ENCODE peak calls at places on chromosome X, in nine cellular contexts. One of them, this sample, is unnamed.
A peak's percentile ranks its signal among the peaks of the same experiment; 100 is the strongest.

GRCh38 chrX:118493653-118494297 is 1.8 kb upstream of the DOCK11 start:
- DNase-seq in H9: no peak
- DNase-seq in activated CD4-positive, alpha-beta T cell treated with anti-CD3 and anti-CD28 coated beads, Interleukin-2, amount 50 U/mL, for 1 hour: no peak
- DNase-seq in iris pigment epithelial cell: no peak
- DNase-seq in NCI-H748 treated with DMSO at 0.1 percent for 48 hours: no peak
- DNase-seq in globus pallidus: no peak
- DNase-seq in natural killer cell treated with Interleukin-12 subunit alpha and Interleukin-12 subunit beta and Interleukin-15 and Interleukin-18, amount 100 ng/mL, for 72 hours: no peak
- DNase-seq in PC-3: peak; percentile 3
- DNase-seq in NCI-H82: no peak
- DNase-seq in this sample: no peak

GRCh38 chrX:25039036-25039435 is 23.3 kb upstream of the ARX start:
- DNase-seq in H9: no peak
- DNase-seq in activated CD4-positive, alpha-beta T cell treated with anti-CD3 and anti-CD28 coated beads, Interleukin-2, amount 50 U/mL, for 1 hour: no peak
- DNase-seq in iris pigment epithelial cell: no peak
- DNase-seq in NCI-H748 treated with DMSO at 0.1 percent for 48 hours: no peak
- DNase-seq in globus pallidus: no peak
- DNase-seq in natural killer cell treated with Interleukin-12 subunit alpha and Interleukin-12 subunit beta and Interleukin-15 and Interleukin-18, amount 100 ng/mL, for 72 hours: no peak
- DNase-seq in PC-3: no peak
- DNase-seq in NCI-H82: no peak
- DNase-seq in this sample: no peak

GRCh38 chrX:119516157-119516702 is 48.0 kb downstream of the SLC25A5 start:
- DNase-seq in H9: peak; percentile 49
- DNase-seq in activated CD4-positive, alpha-beta T cell treated with anti-CD3 and anti-CD28 coated beads, Interleukin-2, amount 50 U/mL, for 1 hour: peak; percentile 7
- DNase-seq in iris pigment epithelial cell: peak; percentile 67
- DNase-seq in NCI-H748 treated with DMSO at 0.1 percent for 48 hours: peak; percentile 88
- DNase-seq in globus pallidus: peak; percentile 68
- DNase-seq in natural killer cell treated with Interleukin-12 subunit alpha and Interleukin-12 subunit beta and Interleukin-15 and Interleukin-18, amount 100 ng/mL, for 72 hours: no peak
- DNase-seq in PC-3: peak; percentile 75
- DNase-seq in NCI-H82: peak; percentile 87
- DNase-seq in this sample: no peak

GRCh38 chrX:70262952-70263567 is 3.1 kb upstream of the P2RY4 start:
- DNase-seq in H9: peak; percentile 81
- DNase-seq in activated CD4-positive, alpha-beta T cell treated with anti-CD3 and anti-CD28 coated beads, Interleukin-2, amount 50 U/mL, for 1 hour: peak; percentile 5
- DNase-seq in iris pigment epithelial cell: peak; percentile 29
- DNase-seq in NCI-H748 treated with DMSO at 0.1 percent for 48 hours: peak; percentile 22
- DNase-seq in globus pallidus: peak; percentile 6
- DNase-seq in natural killer cell treated with Interleukin-12 subunit alpha and Interleukin-12 subunit beta and Interleukin-15 and Interleukin-18, amount 100 ng/mL, for 72 hours: no peak
- DNase-seq in PC-3: peak; percentile 80
- DNase-seq in NCI-H82: peak; percentile 81
- DNase-seq in this sample: peak; percentile 36

GRCh38 chrX:150766351-150767044 is 73.3 kb downstream of the MTMR1 start:
- DNase-seq in H9: peak; percentile 54
- DNase-seq in activated CD4-positive, alpha-beta T cell treated with anti-CD3 and anti-CD28 coated beads, Interleukin-2, amount 50 U/mL, for 1 hour: no peak
- DNase-seq in iris pigment epithelial cell: no peak
- DNase-seq in NCI-H748 treated with DMSO at 0.1 percent for 48 hours: no peak
- DNase-seq in globus pallidus: no peak
- DNase-seq in natural killer cell treated with Interleukin-12 subunit alpha and Interleukin-12 subunit beta and Interleukin-15 and Interleukin-18, amount 100 ng/mL, for 72 hours: no peak
- DNase-seq in PC-3: no peak
- DNase-seq in NCI-H82: peak; percentile 9
- DNase-seq in this sample: no peak

GRCh38 chrX:144840616-144841015 is 406.7 kb upstream of the SPANXN1 start:
- DNase-seq in H9: no peak
- DNase-seq in activated CD4-positive, alpha-beta T cell treated with anti-CD3 and anti-CD28 coated beads, Interleukin-2, amount 50 U/mL, for 1 hour: no peak
- DNase-seq in iris pigment epithelial cell: peak; percentile 19
- DNase-seq in NCI-H748 treated with DMSO at 0.1 percent for 48 hours: no peak
- DNase-seq in globus pallidus: no peak
- DNase-seq in natural killer cell treated with Interleukin-12 subunit alpha and Interleukin-12 subunit beta and Interleukin-15 and Interleukin-18, amount 100 ng/mL, for 72 hours: no peak
- DNase-seq in PC-3: no peak
- DNase-seq in NCI-H82: no peak
- DNase-seq in this sample: no peak

GRCh38 chrX:45801554-45801953 is 600.9 kb upstream of the DIPK2B start:
- DNase-seq in H9: no peak
- DNase-seq in activated CD4-positive, alpha-beta T cell treated with anti-CD3 and anti-CD28 coated beads, Interleukin-2, amount 50 U/mL, for 1 hour: no peak
- DNase-seq in iris pigment epithelial cell: peak; percentile 42
- DNase-seq in NCI-H748 treated with DMSO at 0.1 percent for 48 hours: peak; percentile 46
- DNase-seq in globus pallidus: no peak
- DNase-seq in natural killer cell treated with Interleukin-12 subunit alpha and Interleukin-12 subunit beta and Interleukin-15 and Interleukin-18, amount 100 ng/mL, for 72 hours: no peak
- DNase-seq in PC-3: peak; percentile 71
- DNase-seq in NCI-H82: peak; percentile 61
- DNase-seq in this sample: no peak

GRCh38 chrX:55312655-55313054 is 47.9 kb upstream of the PAGE3 start:
- DNase-seq in H9: no peak
- DNase-seq in activated CD4-positive, alpha-beta T cell treated with anti-CD3 and anti-CD28 coated beads, Interleukin-2, amount 50 U/mL, for 1 hour: no peak
- DNase-seq in iris pigment epithelial cell: no peak
- DNase-seq in NCI-H748 treated with DMSO at 0.1 percent for 48 hours: no peak
- DNase-seq in globus pallidus: no peak
- DNase-seq in natural killer cell treated with Interleukin-12 subunit alpha and Interleukin-12 subunit beta and Interleukin-15 and Interleukin-18, amount 100 ng/mL, for 72 hours: no peak
- DNase-seq in PC-3: peak; percentile 28
- DNase-seq in NCI-H82: no peak
- DNase-seq in this sample: no peak

GRCh38 chrX:68717196-68717595 is 69.7 kb downstream of the STARD8 start:
- DNase-seq in H9: no peak
- DNase-seq in activated CD4-positive, alpha-beta T cell treated with anti-CD3 and anti-CD28 coated beads, Interleukin-2, amount 50 U/mL, for 1 hour: no peak
- DNase-seq in iris pigment epithelial cell: no peak
- DNase-seq in NCI-H748 treated with DMSO at 0.1 percent for 48 hours: no peak
- DNase-seq in globus pallidus: no peak
- DNase-seq in natural killer cell treated with Interleukin-12 subunit alpha and Interleukin-12 subunit beta and Interleukin-15 and Interleukin-18, amount 100 ng/mL, for 72 hours: no peak
- DNase-seq in PC-3: no peak
- DNase-seq in NCI-H82: no peak
- DNase-seq in this sample: no peak

GRCh38 chrX:152992120-152992519 is 1.8 kb downstream of the PNMA5 start:
- DNase-seq in H9: no peak
- DNase-seq in activated CD4-positive, alpha-beta T cell treated with anti-CD3 and anti-CD28 coated beads, Interleukin-2, amount 50 U/mL, for 1 hour: no peak
- DNase-seq in iris pigment epithelial cell: no peak
- DNase-seq in NCI-H748 treated with DMSO at 0.1 percent for 48 hours: no peak
- DNase-seq in globus pallidus: no peak
- DNase-seq in natural killer cell treated with Interleukin-12 subunit alpha and Interleukin-12 subunit beta and Interleukin-15 and Interleukin-18, amount 100 ng/mL, for 72 hours: no peak
- DNase-seq in PC-3: no peak
- DNase-seq in NCI-H82: no peak
- DNase-seq in this sample: no peak

GRCh38 chrX:153450114-153450948 is 4.5 kb upstream of the TREX2 start:
- DNase-seq in H9: no peak
- DNase-seq in activated CD4-positive, alpha-beta T cell treated with anti-CD3 and anti-CD28 coated beads, Interleukin-2, amount 50 U/mL, for 1 hour: no peak
- DNase-seq in iris pigment epithelial cell: no peak
- DNase-seq in NCI-H748 treated with DMSO at 0.1 percent for 48 hours: no peak
- DNase-seq in globus pallidus: no peak
- DNase-seq in natural killer cell treated with Interleukin-12 subunit alpha and Interleukin-12 subunit beta and Interleukin-15 and Interleukin-18, amount 100 ng/mL, for 72 hours: peak; percentile 55
- DNase-seq in PC-3: no peak
- DNase-seq in NCI-H82: no peak
- DNase-seq in this sample: no peak

GRCh38 chrX:11386001-11386523 is 92.8 kb downstream of the AMELX start:
- DNase-seq in H9: no peak
- DNase-seq in activated CD4-positive, alpha-beta T cell treated with anti-CD3 and anti-CD28 coated beads, Interleukin-2, amount 50 U/mL, for 1 hour: no peak
- DNase-seq in iris pigment epithelial cell: peak; percentile 76
- DNase-seq in NCI-H748 treated with DMSO at 0.1 percent for 48 hours: no peak
- DNase-seq in globus pallidus: no peak
- DNase-seq in natural killer cell treated with Interleukin-12 subunit alpha and Interleukin-12 subunit beta and Interleukin-15 and Interleukin-18, amount 100 ng/mL, for 72 hours: no peak
- DNase-seq in PC-3: peak; percentile 68
- DNase-seq in NCI-H82: no peak
- DNase-seq in this sample: no peak

GRCh38 chrX:51420610-51421009 is 75.8 kb downstream of the NUDT11 start:
- DNase-seq in H9: no peak
- DNase-seq in activated CD4-positive, alpha-beta T cell treated with anti-CD3 and anti-CD28 coated beads, Interleukin-2, amount 50 U/mL, for 1 hour: peak; percentile 3
- DNase-seq in iris pigment epithelial cell: peak; percentile 52
- DNase-seq in NCI-H748 treated with DMSO at 0.1 percent for 48 hours: peak; percentile 18
- DNase-seq in globus pallidus: no peak
- DNase-seq in natural killer cell treated with Interleukin-12 subunit alpha and Interleukin-12 subunit beta and Interleukin-15 and Interleukin-18, amount 100 ng/mL, for 72 hours: no peak
- DNase-seq in PC-3: peak; percentile 59
- DNase-seq in NCI-H82: peak; percentile 62
- DNase-seq in this sample: no peak

GRCh38 chrX:28613558-28613957 is 26.3 kb downstream of the IL1RAPL1 start:
- DNase-seq in H9: no peak
- DNase-seq in activated CD4-positive, alpha-beta T cell treated with anti-CD3 and anti-CD28 coated beads, Interleukin-2, amount 50 U/mL, for 1 hour: no peak
- DNase-seq in iris pigment epithelial cell: no peak
- DNase-seq in NCI-H748 treated with DMSO at 0.1 percent for 48 hours: no peak
- DNase-seq in globus pallidus: no peak
- DNase-seq in natural killer cell treated with Interleukin-12 subunit alpha and Interleukin-12 subunit beta and Interleukin-15 and Interleukin-18, amount 100 ng/mL, for 72 hours: no peak
- DNase-seq in PC-3: no peak
- DNase-seq in NCI-H82: no peak
- DNase-seq in this sample: no peak

GRCh38 chrX:45347877-45348675 is 147.4 kb upstream of the DIPK2B start:
- DNase-seq in H9: no peak
- DNase-seq in activated CD4-positive, alpha-beta T cell treated with anti-CD3 and anti-CD28 coated beads, Interleukin-2, amount 50 U/mL, for 1 hour: no peak
- DNase-seq in iris pigment epithelial cell: peak; percentile 16
- DNase-seq in NCI-H748 treated with DMSO at 0.1 percent for 48 hours: no peak
- DNase-seq in globus pallidus: no peak
- DNase-seq in natural killer cell treated with Interleukin-12 subunit alpha and Interleukin-12 subunit beta and Interleukin-15 and Interleukin-18, amount 100 ng/mL, for 72 hours: no peak
- DNase-seq in PC-3: peak; percentile 76
- DNase-seq in NCI-H82: no peak
- DNase-seq in this sample: no peak

GRCh38 chrX:148771440-148771839 is 271.0 kb downstream of the AFF2 start:
- DNase-seq in H9: no peak
- DNase-seq in activated CD4-positive, alpha-beta T cell treated with anti-CD3 and anti-CD28 coated beads, Interleukin-2, amount 50 U/mL, for 1 hour: no peak
- DNase-seq in iris pigment epithelial cell: no peak
- DNase-seq in NCI-H748 treated with DMSO at 0.1 percent for 48 hours: no peak
- DNase-seq in globus pallidus: no peak
- DNase-seq in natural killer cell treated with Interleukin-12 subunit alpha and Interleukin-12 subunit beta and Interleukin-15 and Interleukin-18, amount 100 ng/mL, for 72 hours: no peak
- DNase-seq in PC-3: no peak
- DNase-seq in NCI-H82: peak; percentile 51
- DNase-seq in this sample: no peak

GRCh38 chrX:140766024-140766611 is 56.6 kb downstream of the LINC00632 start:
- DNase-seq in H9: peak; percentile 43
- DNase-seq in activated CD4-positive, alpha-beta T cell treated with anti-CD3 and anti-CD28 coated beads, Interleukin-2, amount 50 U/mL, for 1 hour: peak; percentile 24
- DNase-seq in iris pigment epithelial cell: peak; percentile 56
- DNase-seq in NCI-H748 treated with DMSO at 0.1 percent for 48 hours: peak; percentile 39
- DNase-seq in globus pallidus: peak; percentile 53
- DNase-seq in natural killer cell treated with Interleukin-12 subunit alpha and Interleukin-12 subunit beta and Interleukin-15 and Interleukin-18, amount 100 ng/mL, for 72 hours: no peak
- DNase-seq in PC-3: peak; percentile 76
- DNase-seq in NCI-H82: peak; percentile 71
- DNase-seq in this sample: no peak

GRCh38 chrX:19670854-19671620 is 155.7 kb upstream of the MAP3K15 start:
- DNase-seq in H9: peak; percentile 27
- DNase-seq in activated CD4-positive, alpha-beta T cell treated with anti-CD3 and anti-CD28 coated beads, Interleukin-2, amount 50 U/mL, for 1 hour: no peak
- DNase-seq in iris pigment epithelial cell: peak; percentile 63
- DNase-seq in NCI-H748 treated with DMSO at 0.1 percent for 48 hours: no peak
- DNase-seq in globus pallidus: peak; percentile 85
- DNase-seq in natural killer cell treated with Interleukin-12 subunit alpha and Interleukin-12 subunit beta and Interleukin-15 and Interleukin-18, amount 100 ng/mL, for 72 hours: no peak
- DNase-seq in PC-3: peak; percentile 84
- DNase-seq in NCI-H82: no peak
- DNase-seq in this sample: peak; percentile 27

GRCh38 chrX:25523574-25523973 is 507.8 kb upstream of the ARX start:
- DNase-seq in H9: peak; percentile 45
- DNase-seq in activated CD4-positive, alpha-beta T cell treated with anti-CD3 and anti-CD28 coated beads, Interleukin-2, amount 50 U/mL, for 1 hour: no peak
- DNase-seq in iris pigment epithelial cell: peak; percentile 67
- DNase-seq in NCI-H748 treated with DMSO at 0.1 percent for 48 hours: peak; percentile 26
- DNase-seq in globus pallidus: peak; percentile 16
- DNase-seq in natural killer cell treated with Interleukin-12 subunit alpha and Interleukin-12 subunit beta and Interleukin-15 and Interleukin-18, amount 100 ng/mL, for 72 hours: no peak
- DNase-seq in PC-3: peak; percentile 23
- DNase-seq in NCI-H82: peak; percentile 70
- DNase-seq in this sample: no peak

GRCh38 chrX:40074080-40074958 is 23.4 kb downstream of the BCOR start:
- DNase-seq in H9: no peak
- DNase-seq in activated CD4-positive, alpha-beta T cell treated with anti-CD3 and anti-CD28 coated beads, Interleukin-2, amount 50 U/mL, for 1 hour: no peak
- DNase-seq in iris pigment epithelial cell: no peak
- DNase-seq in NCI-H748 treated with DMSO at 0.1 percent for 48 hours: no peak
- DNase-seq in globus pallidus: no peak
- DNase-seq in natural killer cell treated with Interleukin-12 subunit alpha and Interleukin-12 subunit beta and Interleukin-15 and Interleukin-18, amount 100 ng/mL, for 72 hours: no peak
- DNase-seq in PC-3: no peak
- DNase-seq in NCI-H82: no peak
- DNase-seq in this sample: no peak

GRCh38 chrX:119501511-119502148 is 33.4 kb downstream of the SLC25A5 start:
- DNase-seq in H9: no peak
- DNase-seq in activated CD4-positive, alpha-beta T cell treated with anti-CD3 and anti-CD28 coated beads, Interleukin-2, amount 50 U/mL, for 1 hour: no peak
- DNase-seq in iris pigment epithelial cell: no peak
- DNase-seq in NCI-H748 treated with DMSO at 0.1 percent for 48 hours: no peak
- DNase-seq in globus pallidus: no peak
- DNase-seq in natural killer cell treated with Interleukin-12 subunit alpha and Interleukin-12 subunit beta and Interleukin-15 and Interleukin-18, amount 100 ng/mL, for 72 hours: no peak
- DNase-seq in PC-3: peak; percentile 47
- DNase-seq in NCI-H82: no peak
- DNase-seq in this sample: peak; percentile 39

GRCh38 chrX:7088968-7089615 is 58.4 kb upstream of the STS start:
- DNase-seq in H9: peak; percentile 49
- DNase-seq in activated CD4-positive, alpha-beta T cell treated with anti-CD3 and anti-CD28 coated beads, Interleukin-2, amount 50 U/mL, for 1 hour: peak; percentile 35
- DNase-seq in iris pigment epithelial cell: no peak
- DNase-seq in NCI-H748 treated with DMSO at 0.1 percent for 48 hours: no peak
- DNase-seq in globus pallidus: no peak
- DNase-seq in natural killer cell treated with Interleukin-12 subunit alpha and Interleukin-12 subunit beta and Interleukin-15 and Interleukin-18, amount 100 ng/mL, for 72 hours: no peak
- DNase-seq in PC-3: peak; percentile 28
- DNase-seq in NCI-H82: peak; percentile 51
- DNase-seq in this sample: no peak

GRCh38 chrX:135477576-135477975 is 42.9 kb upstream of the INTS6L start:
- DNase-seq in H9: peak; percentile 58
- DNase-seq in activated CD4-positive, alpha-beta T cell treated with anti-CD3 and anti-CD28 coated beads, Interleukin-2, amount 50 U/mL, for 1 hour: peak; percentile 35
- DNase-seq in iris pigment epithelial cell: peak; percentile 66
- DNase-seq in NCI-H748 treated with DMSO at 0.1 percent for 48 hours: peak; percentile 64
- DNase-seq in globus pallidus: peak; percentile 63
- DNase-seq in natural killer cell treated with Interleukin-12 subunit alpha and Interleukin-12 subunit beta and Interleukin-15 and Interleukin-18, amount 100 ng/mL, for 72 hours: no peak
- DNase-seq in PC-3: peak; percentile 81
- DNase-seq in NCI-H82: peak; percentile 76
- DNase-seq in this sample: peak; percentile 79

GRCh38 chrX:48761674-48762471 is at the start of gene GLOD5:
- DNase-seq in H9: peak; percentile 85
- DNase-seq in activated CD4-positive, alpha-beta T cell treated with anti-CD3 and anti-CD28 coated beads, Interleukin-2, amount 50 U/mL, for 1 hour: no peak
- DNase-seq in iris pigment epithelial cell: peak; percentile 5
- DNase-seq in NCI-H748 treated with DMSO at 0.1 percent for 48 hours: peak; percentile 14
- DNase-seq in globus pallidus: no peak
- DNase-seq in natural killer cell treated with Interleukin-12 subunit alpha and Interleukin-12 subunit beta and Interleukin-15 and Interleukin-18, amount 100 ng/mL, for 72 hours: no peak
- DNase-seq in PC-3: peak; percentile 88
- DNase-seq in NCI-H82: peak; percentile 45
- DNase-seq in this sample: peak; percentile 50

GRCh38 chrX:3094261-3094660 is 53.0 kb downstream of the ARSF start:
- DNase-seq in H9: no peak
- DNase-seq in activated CD4-positive, alpha-beta T cell treated with anti-CD3 and anti-CD28 coated beads, Interleukin-2, amount 50 U/mL, for 1 hour: no peak
- DNase-seq in iris pigment epithelial cell: peak; percentile 16
- DNase-seq in NCI-H748 treated with DMSO at 0.1 percent for 48 hours: no peak
- DNase-seq in globus pallidus: no peak
- DNase-seq in natural killer cell treated with Interleukin-12 subunit alpha and Interleukin-12 subunit beta and Interleukin-15 and Interleukin-18, amount 100 ng/mL, for 72 hours: no peak
- DNase-seq in PC-3: peak; percentile 55
- DNase-seq in NCI-H82: no peak
- DNase-seq in this sample: no peak

GRCh38 chrX:17919896-17920446 is 58.9 kb upstream of the RAI2 start:
- DNase-seq in H9: no peak
- DNase-seq in activated CD4-positive, alpha-beta T cell treated with anti-CD3 and anti-CD28 coated beads, Interleukin-2, amount 50 U/mL, for 1 hour: no peak
- DNase-seq in iris pigment epithelial cell: no peak
- DNase-seq in NCI-H748 treated with DMSO at 0.1 percent for 48 hours: no peak
- DNase-seq in globus pallidus: no peak
- DNase-seq in natural killer cell treated with Interleukin-12 subunit alpha and Interleukin-12 subunit beta and Interleukin-15 and Interleukin-18, amount 100 ng/mL, for 72 hours: no peak
- DNase-seq in PC-3: no peak
- DNase-seq in NCI-H82: no peak
- DNase-seq in this sample: no peak

GRCh38 chrX:11770320-11770719 is 12.3 kb downstream of the MSL3 start:
- DNase-seq in H9: peak; percentile 41
- DNase-seq in activated CD4-positive, alpha-beta T cell treated with anti-CD3 and anti-CD28 coated beads, Interleukin-2, amount 50 U/mL, for 1 hour: peak; percentile 36
- DNase-seq in iris pigment epithelial cell: peak; percentile 51
- DNase-seq in NCI-H748 treated with DMSO at 0.1 percent for 48 hours: peak; percentile 63
- DNase-seq in globus pallidus: peak; percentile 52
- DNase-seq in natural killer cell treated with Interleukin-12 subunit alpha and Interleukin-12 subunit beta and Interleukin-15 and Interleukin-18, amount 100 ng/mL, for 72 hours: peak; percentile 71
- DNase-seq in PC-3: peak; percentile 59
- DNase-seq in NCI-H82: peak; percentile 71
- DNase-seq in this sample: peak; percentile 58

GRCh38 chrX:140503230-140503585 is 1.7 kb downstream of the SOX3 start:
- DNase-seq in H9: no peak
- DNase-seq in activated CD4-positive, alpha-beta T cell treated with anti-CD3 and anti-CD28 coated beads, Interleukin-2, amount 50 U/mL, for 1 hour: no peak
- DNase-seq in iris pigment epithelial cell: no peak
- DNase-seq in NCI-H748 treated with DMSO at 0.1 percent for 48 hours: no peak
- DNase-seq in globus pallidus: no peak
- DNase-seq in natural killer cell treated with Interleukin-12 subunit alpha and Interleukin-12 subunit beta and Interleukin-15 and Interleukin-18, amount 100 ng/mL, for 72 hours: no peak
- DNase-seq in PC-3: no peak
- DNase-seq in NCI-H82: no peak
- DNase-seq in this sample: no peak

GRCh38 chrX:34875204-34875603 is 67.4 kb upstream of the FAM47B start:
- DNase-seq in H9: no peak
- DNase-seq in activated CD4-positive, alpha-beta T cell treated with anti-CD3 and anti-CD28 coated beads, Interleukin-2, amount 50 U/mL, for 1 hour: no peak
- DNase-seq in iris pigment epithelial cell: peak; percentile 91
- DNase-seq in NCI-H748 treated with DMSO at 0.1 percent for 48 hours: no peak
- DNase-seq in globus pallidus: no peak
- DNase-seq in natural killer cell treated with Interleukin-12 subunit alpha and Interleukin-12 subunit beta and Interleukin-15 and Interleukin-18, amount 100 ng/mL, for 72 hours: no peak
- DNase-seq in PC-3: peak; percentile 81
- DNase-seq in NCI-H82: no peak
- DNase-seq in this sample: no peak

GRCh38 chrX:10387011-10387410 is 230.2 kb downstream of the CLCN4 start:
- DNase-seq in H9: no peak
- DNase-seq in activated CD4-positive, alpha-beta T cell treated with anti-CD3 and anti-CD28 coated beads, Interleukin-2, amount 50 U/mL, for 1 hour: no peak
- DNase-seq in iris pigment epithelial cell: peak; percentile 6
- DNase-seq in NCI-H748 treated with DMSO at 0.1 percent for 48 hours: no peak
- DNase-seq in globus pallidus: no peak
- DNase-seq in natural killer cell treated with Interleukin-12 subunit alpha and Interleukin-12 subunit beta and Interleukin-15 and Interleukin-18, amount 100 ng/mL, for 72 hours: no peak
- DNase-seq in PC-3: peak; percentile 75
- DNase-seq in NCI-H82: peak; percentile 6
- DNase-seq in this sample: no peak

GRCh38 chrX:119755981-119756533 is 2.3 kb upstream of the SOWAHD start:
- DNase-seq in H9: no peak
- DNase-seq in activated CD4-positive, alpha-beta T cell treated with anti-CD3 and anti-CD28 coated beads, Interleukin-2, amount 50 U/mL, for 1 hour: peak; percentile 13
- DNase-seq in iris pigment epithelial cell: no peak
- DNase-seq in NCI-H748 treated with DMSO at 0.1 percent for 48 hours: no peak
- DNase-seq in globus pallidus: no peak
- DNase-seq in natural killer cell treated with Interleukin-12 subunit alpha and Interleukin-12 subunit beta and Interleukin-15 and Interleukin-18, amount 100 ng/mL, for 72 hours: peak; percentile 81
- DNase-seq in PC-3: no peak
- DNase-seq in NCI-H82: no peak
- DNase-seq in this sample: no peak

This sample was measured in upper lobe of left lung.